ENCODE peak calls at places on chromosomes 16 and 17, in nine cellular contexts. One of them, this sample, is unnamed.

GRCh38 chr17:35684046-35684802 is 47.2 kb upstream of the RASL10B start:
- DNase-seq in dermis microvascular lymphatic vessel endothelial cell: peak
- DNase-seq in cardiac septum: no peak
- DNase-seq in NCI-H2029: no peak
- DNase-seq in AG04450: peak
- DNase-seq in effector CD4-positive, alpha-beta T cell: no peak
- DNase-seq in activated naive CD8-positive, alpha-beta T cell treated with anti-CD3 and anti-CD28 coated beads for 36 hours: no peak
- DNase-seq in Right ventricle myocardium superior: no peak
- DNase-seq in NCI-H774: no peak
- DNase-seq in this sample: no peak

GRCh38 chr17:60393840-60394529 is 2.1 kb upstream of the USP32 start:
- DNase-seq in dermis microvascular lymphatic vessel endothelial cell: no peak
- DNase-seq in cardiac septum: no peak
- DNase-seq in NCI-H2029: no peak
- DNase-seq in AG04450: no peak
- DNase-seq in effector CD4-positive, alpha-beta T cell: no peak
- DNase-seq in activated naive CD8-positive, alpha-beta T cell treated with anti-CD3 and anti-CD28 coated beads for 36 hours: peak
- DNase-seq in Right ventricle myocardium superior: no peak
- DNase-seq in NCI-H774: no peak
- DNase-seq in this sample: no peak

GRCh38 chr16:24988593-24989338 is 26.4 kb downstream of the ARHGAP17 start:
- DNase-seq in dermis microvascular lymphatic vessel endothelial cell: peak
- DNase-seq in cardiac septum: no peak
- DNase-seq in NCI-H2029: no peak
- DNase-seq in AG04450: no peak
- DNase-seq in effector CD4-positive, alpha-beta T cell: no peak
- DNase-seq in activated naive CD8-positive, alpha-beta T cell treated with anti-CD3 and anti-CD28 coated beads for 36 hours: peak
- DNase-seq in Right ventricle myocardium superior: no peak
- DNase-seq in NCI-H774: no peak
- DNase-seq in this sample: no peak

GRCh38 chr17:32546031-32546444 is 59.2 kb downstream of the CDK5R1 start:
- DNase-seq in dermis microvascular lymphatic vessel endothelial cell: no peak
- DNase-seq in cardiac septum: no peak
- DNase-seq in NCI-H2029: no peak
- DNase-seq in AG04450: no peak
- DNase-seq in effector CD4-positive, alpha-beta T cell: no peak
- DNase-seq in activated naive CD8-positive, alpha-beta T cell treated with anti-CD3 and anti-CD28 coated beads for 36 hours: no peak
- DNase-seq in Right ventricle myocardium superior: no peak
- DNase-seq in NCI-H774: peak
- DNase-seq in this sample: no peak

GRCh38 chr17:2170023-2170422 is 115.1 kb downstream of the HIC1 start:
- DNase-seq in dermis microvascular lymphatic vessel endothelial cell: peak
- DNase-seq in cardiac septum: no peak
- DNase-seq in NCI-H2029: no peak
- DNase-seq in AG04450: no peak
- DNase-seq in effector CD4-positive, alpha-beta T cell: no peak
- DNase-seq in activated naive CD8-positive, alpha-beta T cell treated with anti-CD3 and anti-CD28 coated beads for 36 hours: peak
- DNase-seq in Right ventricle myocardium superior: no peak
- DNase-seq in NCI-H774: no peak
- DNase-seq in this sample: no peak

GRCh38 chr17:82905130-82905529 is 65.3 kb upstream of the ZNF750 start:
- DNase-seq in dermis microvascular lymphatic vessel endothelial cell: no peak
- DNase-seq in cardiac septum: no peak
- DNase-seq in NCI-H2029: no peak
- DNase-seq in AG04450: no peak
- DNase-seq in effector CD4-positive, alpha-beta T cell: no peak
- DNase-seq in activated naive CD8-positive, alpha-beta T cell treated with anti-CD3 and anti-CD28 coated beads for 36 hours: no peak
- DNase-seq in Right ventricle myocardium superior: peak
- DNase-seq in NCI-H774: no peak
- DNase-seq in this sample: no peak

GRCh38 chr17:61312406-61313295 is 87.0 kb upstream of the TBX2 start:
- DNase-seq in dermis microvascular lymphatic vessel endothelial cell: no peak
- DNase-seq in cardiac septum: no peak
- DNase-seq in NCI-H2029: no peak
- DNase-seq in AG04450: no peak
- DNase-seq in effector CD4-positive, alpha-beta T cell: no peak
- DNase-seq in activated naive CD8-positive, alpha-beta T cell treated with anti-CD3 and anti-CD28 coated beads for 36 hours: no peak
- DNase-seq in Right ventricle myocardium superior: no peak
- DNase-seq in NCI-H774: no peak
- DNase-seq in this sample: no peak

GRCh38 chr17:50055055-50055425 is 870 bp upstream of the ITGA3 start:
- DNase-seq in dermis microvascular lymphatic vessel endothelial cell: no peak
- DNase-seq in cardiac septum: no peak
- DNase-seq in NCI-H2029: peak
- DNase-seq in AG04450: no peak
- DNase-seq in effector CD4-positive, alpha-beta T cell: no peak
- DNase-seq in activated naive CD8-positive, alpha-beta T cell treated with anti-CD3 and anti-CD28 coated beads for 36 hours: peak
- DNase-seq in Right ventricle myocardium superior: no peak
- DNase-seq in NCI-H774: peak
- DNase-seq in this sample: no peak

GRCh38 chr16:77660311-77660710 is 62.0 kb upstream of the NUDT7 start:
- DNase-seq in dermis microvascular lymphatic vessel endothelial cell: peak
- DNase-seq in cardiac septum: no peak
- DNase-seq in NCI-H2029: peak
- DNase-seq in AG04450: peak
- DNase-seq in effector CD4-positive, alpha-beta T cell: no peak
- DNase-seq in activated naive CD8-positive, alpha-beta T cell treated with anti-CD3 and anti-CD28 coated beads for 36 hours: no peak
- DNase-seq in Right ventricle myocardium superior: no peak
- DNase-seq in NCI-H774: peak
- DNase-seq in this sample: no peak

GRCh38 chr16:89623511-89624232 is 10.2 kb downstream of the DPEP1 start:
- DNase-seq in dermis microvascular lymphatic vessel endothelial cell: peak
- DNase-seq in cardiac septum: no peak
- DNase-seq in NCI-H2029: no peak
- DNase-seq in AG04450: no peak
- DNase-seq in effector CD4-positive, alpha-beta T cell: no peak
- DNase-seq in activated naive CD8-positive, alpha-beta T cell treated with anti-CD3 and anti-CD28 coated beads for 36 hours: no peak
- DNase-seq in Right ventricle myocardium superior: no peak
- DNase-seq in NCI-H774: no peak
- DNase-seq in this sample: no peak

GRCh38 chr17:41678411-41678906 is 10.2 kb upstream of the EIF1 start:
- DNase-seq in dermis microvascular lymphatic vessel endothelial cell: peak
- DNase-seq in cardiac septum: no peak
- DNase-seq in NCI-H2029: no peak
- DNase-seq in AG04450: no peak
- DNase-seq in effector CD4-positive, alpha-beta T cell: no peak
- DNase-seq in activated naive CD8-positive, alpha-beta T cell treated with anti-CD3 and anti-CD28 coated beads for 36 hours: peak
- DNase-seq in Right ventricle myocardium superior: no peak
- DNase-seq in NCI-H774: no peak
- DNase-seq in this sample: no peak

GRCh38 chr16:25228372-25228771 is 11.6 kb downstream of the AQP8 start:
- DNase-seq in dermis microvascular lymphatic vessel endothelial cell: no peak
- DNase-seq in cardiac septum: no peak
- DNase-seq in NCI-H2029: no peak
- DNase-seq in AG04450: no peak
- DNase-seq in effector CD4-positive, alpha-beta T cell: no peak
- DNase-seq in activated naive CD8-positive, alpha-beta T cell treated with anti-CD3 and anti-CD28 coated beads for 36 hours: no peak
- DNase-seq in Right ventricle myocardium superior: no peak
- DNase-seq in NCI-H774: no peak
- DNase-seq in this sample: no peak

GRCh38 chr17:41367426-41368075 is 2.1 kb downstream of the KRT33B start:
- DNase-seq in dermis microvascular lymphatic vessel endothelial cell: no peak
- DNase-seq in cardiac septum: no peak
- DNase-seq in NCI-H2029: no peak
- DNase-seq in AG04450: no peak
- DNase-seq in effector CD4-positive, alpha-beta T cell: no peak
- DNase-seq in activated naive CD8-positive, alpha-beta T cell treated with anti-CD3 and anti-CD28 coated beads for 36 hours: no peak
- DNase-seq in Right ventricle myocardium superior: no peak
- DNase-seq in NCI-H774: no peak
- DNase-seq in this sample: no peak

GRCh38 chr17:55737976-55738501 is 12.8 kb upstream of the PCTP start:
- DNase-seq in dermis microvascular lymphatic vessel endothelial cell: no peak
- DNase-seq in cardiac septum: no peak
- DNase-seq in NCI-H2029: no peak
- DNase-seq in AG04450: no peak
- DNase-seq in effector CD4-positive, alpha-beta T cell: no peak
- DNase-seq in activated naive CD8-positive, alpha-beta T cell treated with anti-CD3 and anti-CD28 coated beads for 36 hours: no peak
- DNase-seq in Right ventricle myocardium superior: no peak
- DNase-seq in NCI-H774: no peak
- DNase-seq in this sample: no peak

GRCh38 chr17:64270885-64271284 is 7.8 kb upstream of the TEX2 start:
- DNase-seq in dermis microvascular lymphatic vessel endothelial cell: no peak
- DNase-seq in cardiac septum: no peak
- DNase-seq in NCI-H2029: no peak
- DNase-seq in AG04450: no peak
- DNase-seq in effector CD4-positive, alpha-beta T cell: no peak
- DNase-seq in activated naive CD8-positive, alpha-beta T cell treated with anti-CD3 and anti-CD28 coated beads for 36 hours: no peak
- DNase-seq in Right ventricle myocardium superior: no peak
- DNase-seq in NCI-H774: no peak
- DNase-seq in this sample: no peak

GRCh38 chr17:27296427-27296979 is 2.6 kb downstream of the WSB1 start:
- DNase-seq in dermis microvascular lymphatic vessel endothelial cell: no peak
- DNase-seq in cardiac septum: no peak
- DNase-seq in NCI-H2029: no peak
- DNase-seq in AG04450: peak
- DNase-seq in effector CD4-positive, alpha-beta T cell: no peak
- DNase-seq in activated naive CD8-positive, alpha-beta T cell treated with anti-CD3 and anti-CD28 coated beads for 36 hours: no peak
- DNase-seq in Right ventricle myocardium superior: no peak
- DNase-seq in NCI-H774: no peak
- DNase-seq in this sample: no peak

GRCh38 chr17:13520899-13521572 is 80.7 kb downstream of the HS3ST3A1 start:
- DNase-seq in dermis microvascular lymphatic vessel endothelial cell: no peak
- DNase-seq in cardiac septum: no peak
- DNase-seq in NCI-H2029: no peak
- DNase-seq in AG04450: peak
- DNase-seq in effector CD4-positive, alpha-beta T cell: no peak
- DNase-seq in activated naive CD8-positive, alpha-beta T cell treated with anti-CD3 and anti-CD28 coated beads for 36 hours: no peak
- DNase-seq in Right ventricle myocardium superior: no peak
- DNase-seq in NCI-H774: no peak
- DNase-seq in this sample: no peak

GRCh38 chr16:11470676-11471415 is 115.9 kb downstream of the LITAF start:
- DNase-seq in dermis microvascular lymphatic vessel endothelial cell: no peak
- DNase-seq in cardiac septum: no peak
- DNase-seq in NCI-H2029: no peak
- DNase-seq in AG04450: no peak
- DNase-seq in effector CD4-positive, alpha-beta T cell: no peak
- DNase-seq in activated naive CD8-positive, alpha-beta T cell treated with anti-CD3 and anti-CD28 coated beads for 36 hours: no peak
- DNase-seq in Right ventricle myocardium superior: no peak
- DNase-seq in NCI-H774: no peak
- DNase-seq in this sample: no peak

GRCh38 chr17:37708616-37709212 is 36.1 kb downstream of the HNF1B start:
- DNase-seq in dermis microvascular lymphatic vessel endothelial cell: peak
- DNase-seq in cardiac septum: no peak
- DNase-seq in NCI-H2029: no peak
- DNase-seq in AG04450: no peak
- DNase-seq in effector CD4-positive, alpha-beta T cell: no peak
- DNase-seq in activated naive CD8-positive, alpha-beta T cell treated with anti-CD3 and anti-CD28 coated beads for 36 hours: no peak
- DNase-seq in Right ventricle myocardium superior: no peak
- DNase-seq in NCI-H774: no peak
- DNase-seq in this sample: no peak

GRCh38 chr16:64292953-64293352 is 828.9 kb downstream of the CDH11 start:
- DNase-seq in dermis microvascular lymphatic vessel endothelial cell: no peak
- DNase-seq in cardiac septum: no peak
- DNase-seq in NCI-H2029: no peak
- DNase-seq in AG04450: no peak
- DNase-seq in effector CD4-positive, alpha-beta T cell: no peak
- DNase-seq in activated naive CD8-positive, alpha-beta T cell treated with anti-CD3 and anti-CD28 coated beads for 36 hours: no peak
- DNase-seq in Right ventricle myocardium superior: peak
- DNase-seq in NCI-H774: no peak
- DNase-seq in this sample: no peak

GRCh38 chr17:32927724-32928526 is at the start of gene TMEM98:
- DNase-seq in dermis microvascular lymphatic vessel endothelial cell: peak
- DNase-seq in cardiac septum: no peak
- DNase-seq in NCI-H2029: no peak
- DNase-seq in AG04450: no peak
- DNase-seq in effector CD4-positive, alpha-beta T cell: no peak
- DNase-seq in activated naive CD8-positive, alpha-beta T cell treated with anti-CD3 and anti-CD28 coated beads for 36 hours: peak
- DNase-seq in Right ventricle myocardium superior: peak
- DNase-seq in NCI-H774: no peak
- DNase-seq in this sample: no peak

GRCh38 chr16:83878838-83879237 is 20.1 kb upstream of the MLYCD start:
- DNase-seq in dermis microvascular lymphatic vessel endothelial cell: peak
- DNase-seq in cardiac septum: no peak
- DNase-seq in NCI-H2029: no peak
- DNase-seq in AG04450: peak
- DNase-seq in effector CD4-positive, alpha-beta T cell: no peak
- DNase-seq in activated naive CD8-positive, alpha-beta T cell treated with anti-CD3 and anti-CD28 coated beads for 36 hours: no peak
- DNase-seq in Right ventricle myocardium superior: no peak
- DNase-seq in NCI-H774: no peak
- DNase-seq in this sample: peak

GRCh38 chr16:21989141-21989540 is 11.8 kb downstream of the PDZD9 start:
- DNase-seq in dermis microvascular lymphatic vessel endothelial cell: no peak
- DNase-seq in cardiac septum: no peak
- DNase-seq in NCI-H2029: no peak
- DNase-seq in AG04450: no peak
- DNase-seq in effector CD4-positive, alpha-beta T cell: no peak
- DNase-seq in activated naive CD8-positive, alpha-beta T cell treated with anti-CD3 and anti-CD28 coated beads for 36 hours: no peak
- DNase-seq in Right ventricle myocardium superior: no peak
- DNase-seq in NCI-H774: no peak
- DNase-seq in this sample: no peak

GRCh38 chr17:81285179-81285878 is 9.8 kb downstream of the SLC38A10 start:
- DNase-seq in dermis microvascular lymphatic vessel endothelial cell: peak
- DNase-seq in cardiac septum: peak
- DNase-seq in NCI-H2029: no peak
- DNase-seq in AG04450: no peak
- DNase-seq in effector CD4-positive, alpha-beta T cell: peak
- DNase-seq in activated naive CD8-positive, alpha-beta T cell treated with anti-CD3 and anti-CD28 coated beads for 36 hours: peak
- DNase-seq in Right ventricle myocardium superior: peak
- DNase-seq in NCI-H774: no peak
- DNase-seq in this sample: no peak

GRCh38 chr16:75456971-75457370 is 7.5 kb downstream of the TMEM170A start:
- DNase-seq in dermis microvascular lymphatic vessel endothelial cell: no peak
- DNase-seq in cardiac septum: no peak
- DNase-seq in NCI-H2029: no peak
- DNase-seq in AG04450: no peak
- DNase-seq in effector CD4-positive, alpha-beta T cell: no peak
- DNase-seq in activated naive CD8-positive, alpha-beta T cell treated with anti-CD3 and anti-CD28 coated beads for 36 hours: no peak
- DNase-seq in Right ventricle myocardium superior: no peak
- DNase-seq in NCI-H774: no peak
- DNase-seq in this sample: no peak

GRCh38 chr17:29590979-29591736 is 1.7 kb upstream of the GIT1 start:
- DNase-seq in dermis microvascular lymphatic vessel endothelial cell: peak
- DNase-seq in cardiac septum: no peak
- DNase-seq in NCI-H2029: peak
- DNase-seq in AG04450: no peak
- DNase-seq in effector CD4-positive, alpha-beta T cell: no peak
- DNase-seq in activated naive CD8-positive, alpha-beta T cell treated with anti-CD3 and anti-CD28 coated beads for 36 hours: peak
- DNase-seq in Right ventricle myocardium superior: peak
- DNase-seq in NCI-H774: peak
- DNase-seq in this sample: no peak

GRCh38 chr17:55114283-55114682 is 145.7 kb downstream of the STXBP4 start:
- DNase-seq in dermis microvascular lymphatic vessel endothelial cell: no peak
- DNase-seq in cardiac septum: no peak
- DNase-seq in NCI-H2029: no peak
- DNase-seq in AG04450: no peak
- DNase-seq in effector CD4-positive, alpha-beta T cell: no peak
- DNase-seq in activated naive CD8-positive, alpha-beta T cell treated with anti-CD3 and anti-CD28 coated beads for 36 hours: no peak
- DNase-seq in Right ventricle myocardium superior: no peak
- DNase-seq in NCI-H774: no peak
- DNase-seq in this sample: no peak

GRCh38 chr17:51035436-51035835 is 85.2 kb downstream of the SPAG9 start:
- DNase-seq in dermis microvascular lymphatic vessel endothelial cell: peak
- DNase-seq in cardiac septum: no peak
- DNase-seq in NCI-H2029: no peak
- DNase-seq in AG04450: peak
- DNase-seq in effector CD4-positive, alpha-beta T cell: no peak
- DNase-seq in activated naive CD8-positive, alpha-beta T cell treated with anti-CD3 and anti-CD28 coated beads for 36 hours: no peak
- DNase-seq in Right ventricle myocardium superior: no peak
- DNase-seq in NCI-H774: no peak
- DNase-seq in this sample: no peak

GRCh38 chr16:81608515-81609209 is 164.1 kb downstream of the CMIP start:
- DNase-seq in dermis microvascular lymphatic vessel endothelial cell: no peak
- DNase-seq in cardiac septum: no peak
- DNase-seq in NCI-H2029: no peak
- DNase-seq in AG04450: no peak
- DNase-seq in effector CD4-positive, alpha-beta T cell: no peak
- DNase-seq in activated naive CD8-positive, alpha-beta T cell treated with anti-CD3 and anti-CD28 coated beads for 36 hours: no peak
- DNase-seq in Right ventricle myocardium superior: no peak
- DNase-seq in NCI-H774: no peak
- DNase-seq in this sample: no peak

GRCh38 chr17:83200231-83200699 is 120.9 kb downstream of the METRNL start:
- DNase-seq in dermis microvascular lymphatic vessel endothelial cell: peak
- DNase-seq in cardiac septum: peak
- DNase-seq in NCI-H2029: no peak
- DNase-seq in AG04450: no peak
- DNase-seq in effector CD4-positive, alpha-beta T cell: peak
- DNase-seq in activated naive CD8-positive, alpha-beta T cell treated with anti-CD3 and anti-CD28 coated beads for 36 hours: peak
- DNase-seq in Right ventricle myocardium superior: peak
- DNase-seq in NCI-H774: no peak
- DNase-seq in this sample: no peak

GRCh38 chr16:11824362-11824761 is 27.0 kb downstream of the RSL1D1 start:
- DNase-seq in dermis microvascular lymphatic vessel endothelial cell: no peak
- DNase-seq in cardiac septum: no peak
- DNase-seq in NCI-H2029: no peak
- DNase-seq in AG04450: no peak
- DNase-seq in effector CD4-positive, alpha-beta T cell: no peak
- DNase-seq in activated naive CD8-positive, alpha-beta T cell treated with anti-CD3 and anti-CD28 coated beads for 36 hours: no peak
- DNase-seq in Right ventricle myocardium superior: peak
- DNase-seq in NCI-H774: no peak
- DNase-seq in this sample: no peak